ENCODE peak calls at places on chromosomes 13 and 19, in five cellular contexts. F is HepG2, N is K562, T is H1, X is GM12878. Y is an unnamed sample.

GRCh38 chr13:28495586-28496564 is 947 bp upstream of the FLT1 start:
- DNase-seq in F (no peak), N (no peak), T (no peak), X (no peak), Y (no peak)

GRCh38 chr19:4066176-4066606 is 508 bp downstream of the ZBTB7A start:
- DNase-seq in F (no peak), N (no peak), T (no peak), X (no peak), Y (no peak)

GRCh38 chr13:36332986-36333385 is 13.2 kb downstream of the SPART start:
- DNase-seq in F (no peak), N (no peak), T (no peak), X (no peak), Y (no peak)

GRCh38 chr19:21149877-21150276 is 8.0 kb downstream of the ZNF431 start:
- DNase-seq in F (no peak), N (no peak), T (no peak), X (no peak), Y (no peak)

GRCh38 chr19:38264486-38265212 is at the start of gene SPINT2:
- DNase-seq in F (no peak), N (no peak), T (peak; percentile 60), X (no peak), Y (no peak)

GRCh38 chr19:1747285-1748114 is 5.8 kb upstream of the ONECUT3 start:
- DNase-seq in F (peak; percentile 66), N (peak; percentile 91), T (peak; percentile 54), X (no peak), Y (peak; percentile 83)

GRCh38 chr19:3366104-3366760 is at the start of gene NFIC:
- DNase-seq in F (no peak), N (peak; percentile 80), T (no peak), X (no peak), Y (peak; percentile 87)

GRCh38 chr13:113794764-113795173 is 35.7 kb downstream of the TMEM255B start:
- DNase-seq in F (no peak), N (no peak), T (no peak), X (no peak), Y (no peak)

GRCh38 chr19:13842294-13843103 is 34.4 kb upstream of the NANOS3 start:
- DNase-seq in F (no peak), N (peak; percentile 80), T (no peak), X (no peak), Y (no peak)

GRCh38 chr19:40461669-40462221 is 3.8 kb downstream of the BLVRB start:
- DNase-seq in F (peak; percentile 59), N (no peak), T (no peak), X (peak; percentile 61), Y (peak; percentile 58)

GRCh38 chr13:80363890-80364503 is 23.1 kb upstream of the SPRY2 start:
- DNase-seq in F (peak; percentile 18), N (no peak), T (no peak), X (no peak), Y (peak; percentile 15)
- TF ChIP-seq KDM1A in F (no peak), N (no peak), T (no peak), X (no peak), Y (no peak)

DNA sequence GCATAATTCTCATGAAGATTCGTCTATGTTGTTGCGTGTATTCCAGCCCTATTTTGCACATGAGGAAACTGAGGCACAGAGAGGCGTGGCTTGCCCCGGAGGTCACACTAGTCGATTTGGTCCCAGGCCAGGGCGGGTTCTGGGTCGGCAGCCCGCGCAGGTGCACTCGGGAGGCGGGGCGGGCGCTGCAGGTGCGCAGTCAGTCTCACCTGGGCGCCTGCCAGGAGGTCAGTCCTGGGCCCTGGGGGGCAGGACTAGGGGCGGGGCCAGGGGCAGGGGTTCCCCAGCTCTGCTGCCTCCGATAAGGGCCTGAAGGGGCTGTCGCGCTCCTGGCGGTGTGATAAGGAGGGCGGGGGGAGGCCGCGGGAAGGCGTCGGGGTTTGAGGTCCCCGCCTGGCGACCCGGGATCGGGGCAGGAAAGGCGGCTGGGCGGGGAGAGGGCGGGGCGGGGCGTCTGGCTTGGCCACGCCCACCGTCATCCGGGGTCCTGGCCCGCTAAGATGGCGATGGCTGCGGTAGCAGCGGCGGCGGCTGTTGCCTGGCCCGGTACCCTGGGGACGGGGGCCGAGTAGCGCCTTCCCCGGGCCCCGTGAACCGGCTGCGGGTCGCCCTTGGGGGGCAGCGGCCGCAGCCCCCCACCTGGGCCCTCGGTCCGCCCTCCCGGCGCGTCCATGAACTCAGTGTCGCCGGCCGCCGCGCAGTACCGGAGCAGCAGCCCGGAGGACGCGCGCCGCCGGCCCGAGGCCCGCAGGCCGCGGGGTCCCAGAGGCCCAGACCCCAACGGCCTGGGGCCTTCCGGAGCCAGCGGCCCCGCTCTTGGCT is at the start of gene ATG4D:
- DNase-seq in F (peak; percentile 41), N (peak; percentile 99), T (peak; percentile 82), X (no peak), Y (peak; percentile 88)
- TF ChIP-seq CTCF in F (no peak), N (no peak), T (no peak), X (no peak), Y (no peak)

GRCh38 chr13:111328111-111328802 is 7.8 kb downstream of the TEX29 start:
- DNase-seq in F (no peak), N (no peak), T (no peak), X (no peak), Y (no peak)
- TF ChIP-seq RFX5 in F (no peak), N (no peak), T (no peak), X (no peak), Y (no peak)

GRCh38 chr13:41403983-41404382 is 53.4 kb upstream of the RGCC start:
- DNase-seq in F (no peak), N (no peak), T (no peak), X (no peak), Y (no peak)

GRCh38 chr13:41405367-41405766 is 52.0 kb upstream of the RGCC start:
- DNase-seq in F (no peak), N (no peak), T (no peak), X (no peak), Y (no peak)

GRCh38 chr13:41401371-41401770 is 56.0 kb upstream of the RGCC start:
- DNase-seq in F (no peak), N (no peak), T (no peak), X (no peak), Y (no peak)

GRCh38 chr13:41398494-41399190 is 58.7 kb upstream of the RGCC start:
- DNase-seq in F (no peak), N (no peak), T (no peak), X (no peak), Y (no peak)

GRCh38 chr13:41402695-41403511 is 54.4 kb upstream of the RGCC start:
- DNase-seq in F (peak; percentile 29), N (no peak), T (no peak), X (no peak), Y (no peak)
- TF ChIP-seq KDM1A in F (no peak), N (no peak), T (no peak), X (no peak), Y (no peak)

GRCh38 chr13:44575741-44576395 is at the start of gene TSC22D1:
- DNase-seq in F (no peak), N (no peak), T (no peak), X (no peak), Y (peak; percentile 23)
- TF ChIP-seq CTCF in F (no peak), N (no peak), T (no peak), X (no peak), Y (no peak)

DNA sequence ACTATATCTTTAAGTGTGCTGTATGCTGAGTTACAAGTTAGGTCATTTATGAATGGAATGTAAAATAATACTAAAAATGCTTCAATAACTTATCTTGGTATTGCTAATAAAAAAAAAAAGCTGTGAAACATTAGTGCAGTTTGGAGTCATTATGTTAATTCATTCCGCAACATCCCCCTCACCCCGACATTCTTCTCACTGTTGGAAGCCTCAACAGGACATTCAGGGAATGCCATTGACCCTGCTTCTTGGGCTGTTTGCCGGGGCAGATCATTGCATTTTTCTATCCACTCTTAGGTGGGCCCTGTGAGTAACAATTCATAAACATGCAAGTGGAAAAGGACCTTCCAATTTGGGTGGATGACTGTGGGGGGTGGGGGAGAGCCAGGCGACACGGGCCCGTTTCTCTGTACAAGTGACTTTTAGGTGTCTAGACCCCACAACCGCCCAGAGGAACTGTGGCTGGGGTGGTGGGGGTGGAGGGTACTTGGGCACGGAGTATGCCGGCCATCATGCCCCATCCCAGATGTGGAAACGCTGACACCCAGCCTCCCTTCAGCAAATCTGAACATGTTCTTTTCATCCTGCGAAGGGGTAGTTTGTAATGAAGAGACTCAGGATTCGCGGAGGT is 185.9 kb downstream of the ZNF536 start:
- DNase-seq in F (no peak), N (no peak), T (no peak), X (no peak), Y (no peak)
- TF ChIP-seq RFX5 in F (no peak), N (no peak), T (no peak), X (no peak), Y (no peak)

GRCh38 chr13:22563272-22563671 is 617.5 kb upstream of the SGCG start:
- DNase-seq in F (no peak), N (no peak), T (no peak), X (no peak), Y (no peak)

GRCh38 chr13:22562116-22562515 is 618.7 kb upstream of the SGCG start:
- DNase-seq in F (no peak), N (no peak), T (no peak), X (no peak), Y (no peak)

DNA sequence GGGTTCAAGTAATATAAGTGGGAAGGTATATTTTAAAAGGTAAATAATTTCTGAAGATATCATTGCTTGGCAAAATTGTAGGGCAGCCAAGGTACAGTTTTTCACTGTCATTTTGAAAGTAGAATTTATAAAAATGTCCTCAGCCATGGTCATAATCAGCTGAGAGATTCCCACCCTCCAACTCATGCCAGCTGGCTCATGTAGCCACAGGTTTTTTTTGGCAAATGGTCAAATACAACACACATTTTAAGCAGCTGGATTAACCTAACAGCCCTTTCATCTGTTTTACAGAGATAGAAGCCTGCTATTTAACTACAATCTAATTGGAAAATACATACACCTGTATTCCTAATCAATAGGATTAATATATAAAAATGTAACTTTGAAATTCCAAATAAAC is 619.2 kb upstream of the SGCG start:
- DNase-seq in F (no peak), N (no peak), T (no peak), X (no peak), Y (no peak)
- TF ChIP-seq KDM1A in F (no peak), N (no peak), T (no peak), X (no peak), Y (no peak)

DNA sequence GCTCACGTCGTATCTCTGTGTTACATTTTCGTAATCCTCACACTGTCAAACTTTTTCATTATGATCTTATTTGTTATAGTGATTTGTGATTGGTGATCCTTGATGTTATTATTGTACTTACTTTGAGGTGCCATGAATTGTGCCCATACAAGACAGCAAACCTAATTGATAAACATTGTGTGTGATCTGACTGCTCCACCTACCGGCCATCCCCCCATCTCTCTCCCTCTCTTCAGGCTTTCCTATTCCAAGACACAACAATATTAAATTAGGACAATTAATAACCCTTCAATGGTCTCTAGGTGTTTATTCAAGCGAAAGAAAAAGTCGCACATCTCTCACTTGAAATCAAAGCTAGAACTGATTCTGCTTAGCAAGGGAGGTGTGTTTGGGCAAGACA is 349.3 kb downstream of the RBM26 start:
- DNase-seq in F (no peak), N (no peak), T (no peak), X (no peak), Y (no peak)
- TF ChIP-seq CTCF in F (peak; percentile 20), N (peak; percentile 21), T (peak; percentile 18), X (peak; percentile 18), Y (peak; percentile 10)

GRCh38 chr19:34085336-34085735 is 87.0 kb upstream of the LSM14A start:
- DNase-seq in F (no peak), N (no peak), T (no peak), X (no peak), Y (no peak)
- TF ChIP-seq RFX5 in F (no peak), N (no peak), T (no peak), X (no peak), Y (no peak)

GRCh38 chr13:109787135-109787954 is 962 bp upstream of the IRS2 start:
- DNase-seq in F (no peak), N (peak; percentile 41), T (no peak), X (no peak), Y (no peak)
- TF ChIP-seq KDM1A in F (no peak), N (no peak), T (no peak), X (no peak), Y (no peak)

Y was measured in A549.